ENCODE peak calls at places on chromosomes 12 and 14, in four cellular contexts. D, R, N and W are unnamed samples.

GRCh38 chr12:54159140-54159539 is 29.6 kb downstream of the SMUG1 start:
- DNase-seq in D (peak), R (peak), N (peak), W (no peak)

GRCh38 chr14:69268763-69269162 is 8.8 kb downstream of the GALNT16 start:
- DNase-seq in D (no peak), R (no peak), N (no peak), W (no peak)

GRCh38 chr12:45703942-45704341 is 25.6 kb upstream of the ARID2 start:
- DNase-seq in D (no peak), R (no peak), N (no peak), W (no peak)

GRCh38 chr14:78637903-78638302 is 467.7 kb downstream of the NRXN3 start:
- DNase-seq in D (no peak), R (no peak), N (no peak), W (no peak)

GRCh38 chr14:72907886-72908285 is 14.0 kb upstream of the DPF3 start:
- DNase-seq in D (peak), R (no peak), N (no peak), W (no peak)

GRCh38 chr12:69056743-69057515 is 124.0 kb upstream of the CPM start:
- DNase-seq in D (no peak), R (no peak), N (no peak), W (no peak)

GRCh38 chr12:75571651-75572050 is 60.2 kb upstream of the KRR1 start:
- DNase-seq in D (no peak), R (no peak), N (no peak), W (no peak)

GRCh38 chr14:61321385-61322010 is at the start of gene PRKCH:
- DNase-seq in D (peak), R (peak), N (peak), W (peak)

GRCh38 chr14:90996967-90997366 is 63.5 kb downstream of the RPS6KA5 start:
- DNase-seq in D (no peak), R (no peak), N (no peak), W (no peak)

GRCh38 chr12:89244536-89244935 is 107.8 kb downstream of the DUSP6 start:
- DNase-seq in D (no peak), R (no peak), N (no peak), W (no peak)

GRCh38 chr12:115323223-115323905 is 639.4 kb upstream of the TBX3 start:
- DNase-seq in D (no peak), R (no peak), N (no peak), W (no peak)

GRCh38 chr14:56417173-56417572 is 162.4 kb upstream of the TMEM260 start:
- DNase-seq in D (no peak), R (no peak), N (no peak), W (no peak)

GRCh38 chr14:22811752-22812151 is 3.5 kb downstream of the SLC7A7 start:
- DNase-seq in D (no peak), R (no peak), N (no peak), W (no peak)

GRCh38 chr12:7870335-7870734 is 2.4 kb downstream of the SLC2A14 start:
- DNase-seq in D (no peak), R (no peak), N (no peak), W (no peak)

GRCh38 chr12:113152835-113153814 is 3.6 kb downstream of the CFAP73 start:
- DNase-seq in D (peak), R (peak), N (peak), W (peak)

GRCh38 chr12:50069069-50069468 is 11.7 kb downstream of the ASIC1 start:
- DNase-seq in D (no peak), R (no peak), N (no peak), W (no peak)

GRCh38 chr14:53128303-53128702 is 24.8 kb downstream of the DDHD1 start:
- DNase-seq in D (no peak), R (no peak), N (no peak), W (no peak)

GRCh38 chr12:64099430-64099829 is 122.7 kb downstream of the KICS2 start:
- DNase-seq in D (no peak), R (no peak), N (no peak), W (peak)

GRCh38 chr12:82660541-82661325 is 26.0 kb upstream of the TMTC2 start:
- DNase-seq in D (no peak), R (no peak), N (no peak), W (no peak)

GRCh38 chr14:34479694-34480093 is 17.7 kb upstream of the SPTSSA start:
- DNase-seq in D (no peak), R (no peak), N (no peak), W (no peak)

GRCh38 chr12:51000245-51000644 is 25.9 kb downstream of the SLC11A2 start:
- DNase-seq in D (no peak), R (no peak), N (no peak), W (no peak)

GRCh38 chr12:25788707-25789106 is 169.8 kb upstream of the RASSF8 start:
- DNase-seq in D (no peak), R (no peak), N (no peak), W (no peak)

GRCh38 chr14:104545151-104545931 is 34.2 kb upstream of the C14orf180 start:
- DNase-seq in D (no peak), R (no peak), N (no peak), W (no peak)

GRCh38 chr14:61322799-61323290 is 1.5 kb downstream of the PRKCH start:
- DNase-seq in D (no peak), R (no peak), N (no peak), W (peak)

GRCh38 chr12:13173537-13173936 is 23.0 kb upstream of the EMP1 start:
- DNase-seq in D (no peak), R (no peak), N (peak), W (no peak)

GRCh38 chr12:124527861-124528561 is 39.4 kb downstream of the NCOR2 start:
- DNase-seq in D (no peak), R (no peak), N (no peak), W (no peak)
- TF ChIP-seq JUN in D (no peak), R (no peak), N (no peak), W (no peak)

DNA sequence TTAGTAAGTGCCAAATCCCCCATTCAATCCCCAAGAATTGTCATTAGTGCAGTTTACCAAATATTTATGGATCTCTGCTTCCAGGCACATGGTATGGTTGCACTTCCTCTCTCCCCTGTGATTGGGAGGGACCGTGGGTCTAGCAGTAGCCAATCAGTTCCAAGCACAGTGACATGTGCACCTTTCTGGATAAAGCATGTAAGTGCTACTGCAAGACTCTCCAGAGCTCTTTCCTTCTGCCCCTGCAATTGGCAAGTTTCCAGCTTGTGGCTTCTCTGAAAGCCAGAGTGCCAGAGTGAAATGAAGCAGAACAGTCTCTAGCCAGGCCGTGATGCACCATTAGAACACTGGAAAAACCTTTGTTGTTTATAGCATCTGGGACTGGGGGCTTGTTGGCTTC is 85.3 kb upstream of the FLRT2 start:
- DNase-seq in D (no peak), R (no peak), N (no peak), W (no peak)
- TF ChIP-seq CEBPB in D (no peak), R (no peak), N (no peak), W (no peak)

GRCh38 chr12:57726884-57727757 is 11.4 kb downstream of the AGAP2 start:
- DNase-seq in D (no peak), R (no peak), N (peak), W (no peak)

GRCh38 chr12:57726151-57726883 is 12.2 kb downstream of the AGAP2 start:
- DNase-seq in D (peak), R (peak), N (peak), W (peak)

GRCh38 chr12:57725851-57726150 is 12.7 kb downstream of the AGAP2 start:
- DNase-seq in D (no peak), R (no peak), N (no peak), W (no peak)

GRCh38 chr12:57729321-57729844 is 9.2 kb downstream of the AGAP2 start:
- DNase-seq in D (no peak), R (no peak), N (no peak), W (no peak)

GRCh38 chr12:57727758-57728395 is 10.7 kb downstream of the AGAP2 start:
- DNase-seq in D (no peak), R (no peak), N (no peak), W (no peak)
- TF ChIP-seq JUN in D (no peak), R (no peak), N (no peak), W (no peak)

GRCh38 chr14:96805906-96806305 is 8.7 kb downstream of the VRK1 start:
- DNase-seq in D (no peak), R (no peak), N (no peak), W (no peak)
- TF ChIP-seq CEBPB in D (no peak), R (no peak), N (no peak), W (no peak)

GRCh38 chr12:4806439-4807115 is 86.4 kb downstream of the GALNT8 start:
- DNase-seq in D (no peak), R (no peak), N (no peak), W (no peak)

GRCh38 chr12:4807116-4807783 is 87.0 kb downstream of the GALNT8 start:
- DNase-seq in D (no peak), R (no peak), N (no peak), W (no peak)

GRCh38 chr12:4807813-4808212 is 87.6 kb downstream of the GALNT8 start:
- DNase-seq in D (no peak), R (no peak), N (no peak), W (no peak)

GRCh38 chr12:4800555-4800954 is 80.4 kb downstream of the GALNT8 start:
- DNase-seq in D (no peak), R (no peak), N (no peak), W (no peak)

DNA sequence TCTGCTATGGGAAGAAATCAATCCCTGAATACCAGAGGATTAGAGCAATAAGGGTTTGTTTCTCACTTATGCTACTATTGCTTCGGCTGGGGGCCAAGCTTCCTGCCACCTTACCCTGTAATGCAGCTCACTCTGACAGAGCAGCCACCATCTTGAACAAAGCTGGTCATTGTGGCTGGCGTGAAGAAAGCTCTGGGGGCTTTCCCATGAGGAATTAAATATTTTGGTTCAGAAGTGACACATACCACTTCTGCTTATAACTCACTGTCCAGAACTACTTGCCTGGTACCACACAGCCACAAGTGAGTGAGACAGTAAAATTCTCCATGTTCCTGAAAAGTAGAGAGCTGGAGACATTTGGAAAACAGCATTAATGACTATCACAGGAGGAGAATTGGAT is 82.6 kb downstream of the GALNT8 start:
- DNase-seq in D (no peak), R (no peak), N (no peak), W (no peak)
- TF ChIP-seq JUN in D (no peak), R (no peak), N (no peak), W (no peak)

GRCh38 chr12:131610181-131610580 is 100.7 kb upstream of the SFSWAP start:
- DNase-seq in D (no peak), R (no peak), N (no peak), W (no peak)

GRCh38 chr12:131608740-131609665 is 101.9 kb upstream of the SFSWAP start:
- DNase-seq in D (peak), R (peak), N (peak), W (peak)

GRCh38 chr12:131606218-131606899 is 104.5 kb upstream of the SFSWAP start:
- DNase-seq in D (no peak), R (no peak), N (no peak), W (no peak)

GRCh38 chr12:131609762-131610161 is 101.1 kb upstream of the SFSWAP start:
- DNase-seq in D (no peak), R (no peak), N (no peak), W (no peak)

DNA sequence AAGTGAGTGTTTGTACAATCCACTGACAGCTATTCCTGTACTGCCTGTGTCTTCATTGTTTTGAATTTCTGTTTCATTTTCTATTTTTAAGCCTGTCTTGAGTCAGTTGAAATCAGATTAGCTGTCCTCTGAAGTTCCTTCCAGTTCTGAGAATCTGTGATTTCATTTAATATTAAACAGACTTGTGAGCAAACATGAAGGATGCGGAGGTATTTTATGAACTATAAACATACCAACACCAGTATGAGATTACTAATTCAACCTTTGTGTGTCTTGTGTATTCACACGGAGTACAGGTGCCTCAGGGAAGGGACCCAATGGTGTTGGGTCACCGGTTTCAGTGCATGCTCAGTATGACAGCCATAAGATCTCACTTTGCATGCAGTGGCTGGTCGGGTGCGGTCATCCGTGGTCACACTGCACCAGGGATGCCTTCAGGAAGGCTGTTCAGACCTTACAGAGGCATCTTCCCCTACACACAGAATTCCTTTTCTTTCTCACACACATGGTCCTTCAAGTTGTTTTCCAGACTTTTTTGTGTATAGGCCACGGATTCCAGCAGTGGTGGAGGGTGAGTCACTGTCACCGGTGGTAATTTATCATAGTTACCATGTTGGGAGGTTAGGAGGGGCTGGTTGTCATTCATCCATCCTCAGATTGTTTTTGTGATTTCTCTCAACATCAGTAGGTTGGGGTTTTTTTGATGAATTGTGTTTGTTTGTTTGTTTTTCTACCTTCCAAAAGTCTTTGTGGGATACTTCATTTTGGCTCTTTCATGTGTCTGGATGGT is 103.0 kb upstream of the SFSWAP start:
- DNase-seq in D (no peak), R (no peak), N (no peak), W (no peak)
- TF ChIP-seq CEBPB in D (no peak), R (no peak), N (no peak), W (no peak)

GRCh38 chr12:70467476-70467875 is 101.4 kb downstream of the KCNMB4 start:
- DNase-seq in D (no peak), R (no peak), N (no peak), W (no peak)

GRCh38 chr12:70467908-70468733 is 102.0 kb downstream of the KCNMB4 start:
- DNase-seq in D (no peak), R (peak), N (no peak), W (no peak)

GRCh38 chr12:70468741-70469140 is 102.7 kb downstream of the KCNMB4 start:
- DNase-seq in D (no peak), R (no peak), N (no peak), W (no peak)

GRCh38 chr12:70466753-70467152 is 100.7 kb downstream of the KCNMB4 start:
- DNase-seq in D (no peak), R (no peak), N (no peak), W (no peak)

DNA sequence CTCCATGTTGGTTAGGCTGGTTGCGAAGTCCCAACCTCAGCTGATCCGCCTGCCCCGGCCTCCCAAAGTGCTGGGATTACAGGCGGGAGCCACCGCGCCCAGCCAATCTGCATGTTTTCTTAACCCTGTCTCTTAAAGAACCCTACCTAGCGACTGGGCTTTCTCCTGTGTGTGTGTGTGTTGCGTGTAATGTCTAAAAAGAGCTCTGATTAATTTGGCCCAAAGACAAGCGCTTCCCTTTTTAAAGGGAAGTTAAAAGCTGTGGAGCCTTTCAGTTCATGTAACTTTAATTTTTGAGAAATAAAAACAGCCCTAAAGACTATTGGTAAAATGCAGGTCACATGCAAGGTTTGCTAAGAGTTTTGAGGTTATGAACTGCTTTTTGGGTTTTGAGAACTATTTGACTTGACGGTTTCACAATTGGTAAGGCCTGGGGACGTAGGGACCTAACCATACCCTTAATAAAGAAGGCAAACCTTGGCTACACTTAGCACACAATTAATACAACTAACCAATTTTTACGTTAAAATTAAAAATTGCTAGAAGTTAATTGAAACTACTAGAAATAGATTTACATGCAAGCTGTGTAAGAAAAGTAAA is 103.2 kb downstream of the KCNMB4 start:
- DNase-seq in D (no peak), R (no peak), N (no peak), W (no peak)
- TF ChIP-seq JUN in D (no peak), R (no peak), N (no peak), W (no peak)

DNA sequence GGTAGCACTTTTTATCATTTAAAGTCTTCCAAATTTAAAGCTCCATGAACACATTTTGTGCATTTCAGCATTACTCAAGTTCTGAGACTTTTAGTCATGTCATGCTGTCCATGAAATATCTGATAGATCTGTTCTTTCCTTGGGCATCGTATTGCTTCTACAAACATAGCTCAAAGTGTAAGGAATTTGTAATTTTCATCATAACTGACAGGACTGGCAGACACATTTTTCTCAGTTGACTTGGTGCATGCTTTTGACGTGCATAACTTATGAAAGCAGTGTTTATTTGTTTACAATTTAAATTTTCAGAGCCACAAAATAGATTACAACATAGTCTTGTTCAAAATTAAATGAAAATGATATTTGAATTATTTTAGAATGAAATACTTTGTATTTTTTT is 812.1 kb upstream of the NOVA1 start:
- DNase-seq in D (no peak), R (no peak), N (no peak), W (no peak)
- TF ChIP-seq CEBPB in D (no peak), R (no peak), N (no peak), W (no peak)